ENCODE peak calls at places on chromosomes 11 and 22, in seven cellular contexts. R, K, D, Z, H, Y and T are unnamed samples.

GRCh38 chr22:44624689-44625420 is 77.1 kb upstream of the PRR5 start:
- DNase-seq in Y (no peak), R (peak), D (no peak), H (no peak), Z (no peak), K (no peak), T (no peak)

GRCh38 chr11:110471315-110471714 is 41.6 kb downstream of the FDX1 start:
- DNase-seq in R (no peak), K (peak), Y (no peak), D (peak), H (no peak), Z (peak), T (no peak)

GRCh38 chr22:39723899-39724351 is 153.4 kb downstream of the CACNA1I start:
- DNase-seq in Y (no peak), D (peak), R (no peak), Z (peak), H (peak), K (peak), T (no peak)

GRCh38 chr11:63999349-64000025 is 13.2 kb downstream of the OTUB1 start:
- DNase-seq in R (peak), D (peak), Y (peak), K (peak), H (peak), Z (peak), T (peak)

GRCh38 chr22:37080438-37080837 is 28.9 kb downstream of the KCTD17 start:
- DNase-seq in Z (no peak), Y (no peak), R (no peak), K (no peak), H (no peak), D (no peak), T (no peak)

GRCh38 chr22:46124383-46125144 is 25.8 kb upstream of the PPARA start:
- DNase-seq in Y (no peak), D (no peak), R (no peak), Z (no peak), H (no peak), K (no peak), T (no peak)

GRCh38 chr11:88455974-88456373 is 118.4 kb upstream of the CTSC start:
- DNase-seq in K (no peak), R (no peak), D (no peak), Y (no peak), Z (no peak), H (no peak), T (no peak)

GRCh38 chr22:48316876-48317250 is 1510.8 kb downstream of the BRD1 start:
- DNase-seq in K (no peak), Z (no peak), Y (peak), D (no peak), R (peak), H (no peak), T (peak)

GRCh38 chr22:39013923-39014722 is at the start of gene APOBEC3C:
- DNase-seq in Z (peak), D (peak), H (peak), R (peak), Y (peak), K (peak), T (peak)

GRCh38 chr11:117096140-117096972 is 1.9 kb downstream of the SIK3 start:
- DNase-seq in D (peak), K (no peak), R (peak), Z (peak), Y (no peak), H (no peak), T (no peak)

GRCh38 chr11:67281552-67282150 is 7.5 kb upstream of the ANKRD13D start:
- DNase-seq in D (no peak), Z (no peak), R (no peak), Y (peak), H (no peak), K (no peak), T (peak)

GRCh38 chr11:24496728-24497396 is at the start of gene LUZP2:
- DNase-seq in R (peak), K (peak), H (peak), D (peak), Y (peak), Z (peak), T (peak)

GRCh38 chr11:42482822-42483221 is 829.0 kb upstream of the API5 start:
- DNase-seq in H (peak), Y (no peak), K (no peak), R (no peak), Z (no peak), D (no peak), T (no peak)

GRCh38 chr11:18372187-18372586 is 22.2 kb upstream of the LDHA start:
- DNase-seq in D (no peak), Z (no peak), R (no peak), Y (no peak), K (no peak), H (no peak), T (no peak)

GRCh38 chr11:8262552-8263108 is 1.0 kb downstream of the LMO1 start:
- DNase-seq in K (peak), Y (no peak), D (peak), H (peak), Z (peak), R (peak), T (peak)

GRCh38 chr11:122791411-122791810 is 46.9 kb upstream of the CRTAM start:
- DNase-seq in Y (no peak), R (no peak), D (peak), H (peak), Z (peak), K (no peak), T (no peak)

GRCh38 chr11:134634897-134635831 is 223.1 kb upstream of the B3GAT1 start:
- DNase-seq in K (no peak), R (peak), Y (no peak), Z (no peak), D (no peak), H (no peak), T (no peak)

GRCh38 chr11:60589611-60590010 is 74.4 kb downstream of the MS4A13 start:
- DNase-seq in K (no peak), Y (no peak), Z (no peak), H (no peak), R (no peak), D (peak), T (no peak)

GRCh38 chr11:6405039-6405667 is 13.7 kb downstream of the APBB1 start:
- DNase-seq in Z (no peak), D (peak), H (no peak), R (peak), Y (no peak), K (peak), T (no peak)

GRCh38 chr11:68913188-68913587 is 9.5 kb downstream of the IGHMBP2 start:
- DNase-seq in K (no peak), Z (no peak), D (no peak), R (no peak), Y (no peak), H (no peak), T (no peak)

GRCh38 chr22:50175921-50176849 is 5.7 kb downstream of the PANX2 start:
- DNase-seq in Y (peak), Z (no peak), K (no peak), R (no peak), H (no peak), D (no peak), T (peak)

GRCh38 chr11:91813263-91813662 is 411.4 kb upstream of the FAT3 start:
- DNase-seq in Y (no peak), D (no peak), R (no peak), H (no peak), Z (no peak), K (no peak), T (no peak)

GRCh38 chr22:33919591-33920501 is at the start of gene LARGE1:
- DNase-seq in H (peak), R (peak), D (peak), K (peak), Z (peak), Y (peak), T (peak)

GRCh38 chr11:75174348-75174747 is 23.4 kb downstream of the SLCO2B1 start:
- DNase-seq in R (no peak), D (no peak), K (no peak), H (no peak), Y (no peak), Z (no peak), T (no peak)

GRCh38 chr11:103618532-103618931 is 417.9 kb upstream of the DDI1 start:
- DNase-seq in K (peak), R (no peak), Y (no peak), H (peak), Z (peak), D (peak), T (no peak)

GRCh38 chr11:87219266-87219665 is 181.5 kb downstream of the TMEM135 start:
- DNase-seq in K (peak), Z (no peak), Y (no peak), D (peak), H (no peak), R (peak), T (peak)

GRCh38 chr22:43404673-43405385 is 7.0 kb upstream of the MPPED1 start:
- DNase-seq in R (no peak), D (no peak), Z (no peak), K (no peak), Y (no peak), H (peak), T (no peak)

GRCh38 chr11:119424775-119425174 is 1.8 kb upstream of the THY1 start:
- DNase-seq in Y (no peak), H (no peak), R (no peak), Z (no peak), K (no peak), D (no peak), T (no peak)

GRCh38 chr11:44709281-44709562 is 17.5 kb upstream of the TSPAN18 start:
- DNase-seq in R (no peak), Z (no peak), Y (no peak), K (peak), D (no peak), H (no peak), T (no peak)

GRCh38 chr11:92845390-92846185 is 123.9 kb upstream of the MTNR1B start:
- DNase-seq in R (no peak), D (no peak), H (peak), K (no peak), Z (no peak), Y (no peak), T (no peak)

GRCh38 chr11:3747704-3748103 is 49.6 kb downstream of the NUP98 start:
- DNase-seq in R (no peak), D (peak), Z (peak), K (peak), H (peak), Y (no peak), T (no peak)

GRCh38 chr11:129440028-129440630 is 64.5 kb downstream of the BARX2 start:
- DNase-seq in Z (no peak), H (peak), D (no peak), K (no peak), R (peak), Y (no peak), T (no peak)

GRCh38 chr11:57567210-57567511 is 311 bp downstream of the UBE2L6 start:
- DNase-seq in R (no peak), Z (peak), H (no peak), Y (no peak), K (no peak), D (peak), T (no peak)

GRCh38 chr11:116257092-116257491 is 515.7 kb downstream of the BUD13 start:
- DNase-seq in Y (no peak), Z (no peak), D (no peak), R (no peak), H (no peak), K (no peak), T (no peak)

GRCh38 chr11:11400121-11400520 is 47.1 kb upstream of the CSNK2A3 start:
- DNase-seq in D (no peak), R (no peak), Y (no peak), H (peak), Z (no peak), K (no peak), T (no peak)

DNA sequence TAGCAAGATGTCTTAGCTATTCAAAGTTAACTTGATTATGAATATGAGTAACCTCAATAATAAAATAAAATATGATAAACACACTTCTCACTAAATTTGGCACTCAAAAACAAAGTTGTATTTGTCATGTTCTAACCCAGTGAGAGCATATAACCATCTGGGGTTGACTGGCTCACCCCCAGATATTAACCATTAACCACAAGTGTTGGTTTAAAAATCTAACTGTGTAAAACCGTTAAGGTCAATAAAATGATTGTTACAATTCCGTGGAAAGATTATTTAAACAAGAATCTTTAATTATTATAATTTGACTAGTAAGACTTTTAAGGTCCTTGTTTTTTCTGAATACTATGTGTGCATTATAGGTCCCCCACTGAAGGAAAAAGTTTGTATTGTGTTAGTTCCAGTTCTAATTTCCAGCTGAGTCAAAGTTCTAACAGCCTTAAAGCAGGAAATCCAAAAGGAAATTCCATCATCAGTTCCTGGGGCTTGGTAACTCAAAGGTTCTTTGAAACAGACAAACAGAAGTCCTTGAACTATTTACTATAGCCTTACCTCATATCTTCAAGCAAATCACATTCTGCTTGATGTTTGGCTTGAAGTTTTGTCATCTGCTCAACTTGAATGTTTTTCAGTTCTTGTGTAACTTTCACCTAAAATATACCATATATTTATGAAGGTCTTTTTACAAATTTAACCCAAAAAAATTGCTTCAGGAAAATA is 2.5 kb downstream of the FCHSD2 start:
- DNase-seq in H (no peak), R (no peak), D (peak), Z (no peak), Y (no peak), K (peak), T (no peak)
- H3K4me3 ChIP-seq in H (no peak), R (no peak), D (peak), Z (peak), Y (peak), K (peak), T (peak)

DNA sequence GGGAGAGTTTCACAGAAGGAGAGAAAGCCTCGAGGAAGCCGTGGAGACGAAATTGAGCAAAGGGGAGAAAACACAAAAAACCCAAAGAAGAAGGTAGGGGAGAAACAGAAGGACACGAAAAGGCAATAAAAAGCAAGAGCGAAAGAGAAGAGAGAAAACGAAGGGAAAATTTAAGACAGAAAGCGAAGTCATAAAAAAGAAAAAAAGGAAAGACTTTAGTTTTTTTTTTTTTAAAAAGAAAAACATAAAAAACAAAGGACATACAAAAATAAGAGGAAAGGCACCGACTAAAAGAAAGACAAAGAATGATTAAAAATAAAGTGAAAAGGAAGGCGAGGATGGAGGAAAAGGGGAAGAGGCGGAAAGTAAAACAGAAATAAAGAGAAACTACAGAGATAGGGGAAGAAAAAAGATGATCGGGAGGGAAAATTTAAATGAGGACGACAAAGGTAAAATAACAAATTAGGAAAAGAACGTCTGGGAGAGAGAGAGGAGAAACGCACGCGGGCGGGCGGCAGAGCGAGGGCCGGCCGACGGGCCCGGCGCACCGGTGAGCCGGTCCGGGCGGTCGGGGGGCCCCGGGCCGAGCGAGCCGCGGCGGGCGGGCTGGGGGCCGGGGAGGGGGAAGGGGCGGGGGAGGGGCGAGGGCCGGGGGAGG is 455 bp upstream of the TBX1 start:
- DNase-seq in R (no peak), Y (no peak), Z (no peak), D (no peak), K (no peak), H (no peak), T (no peak)
- H3K4me3 ChIP-seq in R (no peak), Y (no peak), Z (peak), D (no peak), K (no peak), H (peak), T (peak)

GRCh38 chr11:1099519-1100355 is 25.1 kb downstream of the MUC2 start:
- DNase-seq in D (no peak), Y (no peak), K (no peak), R (no peak), H (no peak), Z (no peak), T (peak)
- H3K4me3 ChIP-seq in D (no peak), Y (no peak), K (no peak), R (no peak), H (no peak), Z (no peak), T (no peak)

DNA sequence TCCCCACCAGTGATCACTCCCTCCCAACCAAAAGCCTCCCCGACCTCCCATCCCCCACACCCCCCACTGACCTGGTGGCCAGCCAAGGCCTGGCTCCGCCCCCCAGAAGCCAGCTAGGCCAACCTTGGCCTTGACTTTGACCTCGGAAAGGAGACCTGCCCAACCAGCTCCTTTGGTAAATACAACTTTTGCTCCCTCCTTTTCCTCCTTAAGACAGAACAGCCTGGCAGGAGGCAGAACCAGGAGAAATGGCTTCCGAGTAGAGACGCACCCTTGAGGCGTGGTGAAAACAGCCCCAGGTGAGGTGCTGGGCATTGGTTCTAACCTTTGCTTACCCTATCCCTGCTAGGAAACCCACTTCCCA is 27.0 kb downstream of the PLEKHA7 start:
- DNase-seq in D (no peak), K (no peak), Z (no peak), H (no peak), Y (peak), R (peak), T (no peak)
- H3K4me3 ChIP-seq in D (no peak), K (no peak), Z (no peak), H (no peak), Y (no peak), R (no peak), T (no peak)

GRCh38 chr11:78560066-78560597 is 14.5 kb downstream of the NARS2 start:
- DNase-seq in R (no peak), Y (no peak), D (no peak), H (no peak), K (no peak), Z (no peak), T (no peak)
- H3K4me3 ChIP-seq in R (no peak), Y (no peak), D (no peak), H (no peak), K (no peak), Z (no peak), T (no peak)

DNA sequence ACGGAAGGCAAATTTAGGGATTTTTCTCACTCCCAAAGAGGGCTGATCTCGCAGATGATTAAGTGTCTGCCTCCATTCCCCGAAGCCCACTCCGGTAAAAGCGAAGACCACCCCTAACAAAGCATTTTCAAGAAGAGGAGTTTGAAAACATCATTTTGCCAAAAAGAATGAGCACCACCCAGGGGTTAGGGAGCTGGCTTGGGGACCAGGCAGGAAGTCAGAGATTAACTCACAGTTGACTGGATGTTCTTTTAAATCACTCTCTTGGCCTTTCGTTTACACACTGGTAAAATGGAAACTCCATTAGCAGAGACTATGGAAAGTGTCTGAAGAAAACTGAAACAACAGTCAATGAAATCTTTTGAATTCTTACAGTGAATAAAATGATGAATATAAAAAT is 7.9 kb upstream of the TRIM44 start:
- DNase-seq in H (no peak), Z (no peak), D (no peak), K (no peak), R (no peak), Y (no peak), T (no peak)
- H3K4me3 ChIP-seq in H (no peak), Z (no peak), D (no peak), K (no peak), R (no peak), Y (no peak), T (no peak)